ENCODE peak calls at places on chromosomes 1 and 21, in ten cellular contexts. I is HCT116; S is heart right ventricle; P is upper lobe of left lung; G is RWPE2; Z is CD8-positive, alpha-beta T cell; D is K562; T is naive thymus-derived CD4-positive, alpha-beta T cell; E is foreskin keratinocyte; Q is heart left ventricle. J is an unnamed sample.

GRCh38 chr1:188594542-188595235 is 1765.9 kb downstream of the PLA2G4A start:
- ATAC-seq in I (no peak), S (no peak), P (no peak), G (no peak), Z (no peak), D (no peak), T (no peak), E (no peak), Q (no peak), J (no peak)

GRCh38 chr1:229693124-229693523 is 67.1 kb downstream of the URB2 start:
- ATAC-seq in I (no peak), S (no peak), P (no peak), G (no peak), Z (no peak), D (no peak), T (no peak), E (no peak), Q (no peak), J (no peak)

GRCh38 chr1:219220945-219221344 is 47.3 kb downstream of the LYPLAL1 start:
- ATAC-seq in I (no peak), S (peak), P (no peak), G (no peak), Z (no peak), D (peak), T (no peak), E (no peak), Q (peak), J (no peak)

GRCh38 chr1:154403300-154403943 is 1.7 kb upstream of the IL6R start:
- ATAC-seq in I (no peak), S (no peak), P (no peak), G (no peak), Z (peak), D (no peak), T (peak), E (no peak), Q (no peak), J (no peak)

GRCh38 chr1:5981009-5981380 is 11.2 kb downstream of the NPHP4 start:
- ATAC-seq in I (no peak), S (no peak), P (no peak), G (no peak), Z (no peak), D (no peak), T (no peak), E (no peak), Q (no peak), J (no peak)

GRCh38 chr1:155192346-155193274 is 15.1 kb downstream of the THBS3 start:
- ATAC-seq in I (peak), S (peak), P (peak), G (no peak), Z (peak), D (peak), T (no peak), E (no peak), Q (no peak), J (peak)

GRCh38 chr21:39006653-39007417 is 176.4 kb downstream of the PSMG1 start:
- ATAC-seq in I (no peak), S (peak), P (peak), G (no peak), Z (no peak), D (no peak), T (no peak), E (no peak), Q (peak), J (peak)

GRCh38 chr1:223095870-223096269 is 47.2 kb downstream of the TLR5 start:
- ATAC-seq in I (no peak), S (no peak), P (no peak), G (no peak), Z (no peak), D (no peak), T (no peak), E (no peak), Q (no peak), J (no peak)

GRCh38 chr1:97506368-97506767 is 414.5 kb downstream of the DPYD start:
- ATAC-seq in I (no peak), S (no peak), P (no peak), G (no peak), Z (no peak), D (no peak), T (no peak), E (no peak), Q (no peak), J (no peak)

GRCh38 chr1:162165528-162165927 is 96.0 kb downstream of the NOS1AP start:
- ATAC-seq in I (no peak), S (no peak), P (no peak), G (no peak), Z (no peak), D (no peak), T (no peak), E (no peak), Q (no peak), J (no peak)

GRCh38 chr21:28216976-28217523 is 775.6 kb downstream of the LTN1 start:
- ATAC-seq in I (no peak), S (no peak), P (no peak), G (peak), Z (no peak), D (no peak), T (no peak), E (no peak), Q (no peak), J (no peak)

GRCh38 chr1:95407146-95407863 is 173.3 kb downstream of the RWDD3 start:
- ATAC-seq in I (no peak), S (no peak), P (no peak), G (no peak), Z (no peak), D (no peak), T (no peak), E (no peak), Q (no peak), J (no peak)

GRCh38 chr1:61124691-61125090 is 42.3 kb downstream of the NFIA start:
- ATAC-seq in I (no peak), S (peak), P (no peak), G (no peak), Z (no peak), D (peak), T (no peak), E (no peak), Q (peak), J (peak)

GRCh38 chr1:42758641-42759040 is 8.2 kb downstream of the P3H1 start:
- ATAC-seq in I (no peak), S (no peak), P (no peak), G (no peak), Z (no peak), D (no peak), T (no peak), E (no peak), Q (no peak), J (no peak)

GRCh38 chr1:225820522-225821120 is 10.7 kb downstream of the EPHX1 start:
- ATAC-seq in I (no peak), S (no peak), P (no peak), G (no peak), Z (no peak), D (no peak), T (no peak), E (no peak), Q (no peak), J (no peak)

GRCh38 chr1:16068356-16069270 is 4.8 kb downstream of the FAM131C start:
- ATAC-seq in I (no peak), S (peak), P (peak), G (peak), Z (no peak), D (no peak), T (no peak), E (no peak), Q (peak), J (no peak)

GRCh38 chr1:157948547-157949152 is 44.8 kb upstream of the KIRREL1 start:
- ATAC-seq in I (peak), S (peak), P (no peak), G (peak), Z (no peak), D (peak), T (no peak), E (peak), Q (no peak), J (no peak)

GRCh38 chr1:247627951-247628350 is 22.6 kb downstream of the OR2G3 start:
- ATAC-seq in I (no peak), S (no peak), P (no peak), G (no peak), Z (no peak), D (no peak), T (no peak), E (no peak), Q (no peak), J (no peak)

GRCh38 chr1:228275435-228276342 is 67.8 kb downstream of the OBSCN start:
- ATAC-seq in I (peak), S (peak), P (peak), G (peak), Z (peak), D (peak), T (peak), E (peak), Q (peak), J (peak)

GRCh38 chr1:29986986-29987385 is 736.4 kb downstream of the MATN1 start:
- ATAC-seq in I (no peak), S (no peak), P (no peak), G (no peak), Z (no peak), D (no peak), T (no peak), E (no peak), Q (no peak), J (peak)

GRCh38 chr1:92965003-92965402 is 3.7 kb upstream of the DIPK1A start:
- ATAC-seq in I (no peak), S (no peak), P (no peak), G (no peak), Z (peak), D (no peak), T (peak), E (no peak), Q (no peak), J (no peak)

GRCh38 chr1:116820362-116820761 is 66.1 kb downstream of the CD2 start:
- ATAC-seq in I (no peak), S (peak), P (no peak), G (no peak), Z (no peak), D (no peak), T (no peak), E (peak), Q (no peak), J (no peak)

GRCh38 chr1:203547147-203547546 is 53.2 kb downstream of the OPTC start:
- ATAC-seq in I (no peak), S (no peak), P (no peak), G (no peak), Z (no peak), D (no peak), T (no peak), E (no peak), Q (no peak), J (no peak)

GRCh38 chr1:179298952-179299351 is 5.4 kb downstream of the SOAT1 start:
- ATAC-seq in I (no peak), S (no peak), P (no peak), G (no peak), Z (peak), D (no peak), T (peak), E (no peak), Q (no peak), J (no peak)

GRCh38 chr21:26489781-26490180 is 83.3 kb downstream of the CYYR1 start:
- ATAC-seq in I (no peak), S (no peak), P (no peak), G (no peak), Z (no peak), D (no peak), T (no peak), E (no peak), Q (no peak), J (no peak)

GRCh38 chr1:14486401-14487110 is 111.9 kb upstream of the KAZN start:
- ATAC-seq in I (no peak), S (peak), P (no peak), G (peak), Z (no peak), D (no peak), T (no peak), E (peak), Q (peak), J (peak)

GRCh38 chr1:165383067-165383466 is 26.6 kb upstream of the LMX1A start:
- ATAC-seq in I (peak), S (peak), P (no peak), G (peak), Z (no peak), D (peak), T (no peak), E (peak), Q (peak), J (peak)

GRCh38 chr1:12348113-12348512 is 118.3 kb downstream of the VPS13D start:
- ATAC-seq in I (no peak), S (no peak), P (no peak), G (no peak), Z (no peak), D (no peak), T (no peak), E (no peak), Q (no peak), J (no peak)

DNA sequence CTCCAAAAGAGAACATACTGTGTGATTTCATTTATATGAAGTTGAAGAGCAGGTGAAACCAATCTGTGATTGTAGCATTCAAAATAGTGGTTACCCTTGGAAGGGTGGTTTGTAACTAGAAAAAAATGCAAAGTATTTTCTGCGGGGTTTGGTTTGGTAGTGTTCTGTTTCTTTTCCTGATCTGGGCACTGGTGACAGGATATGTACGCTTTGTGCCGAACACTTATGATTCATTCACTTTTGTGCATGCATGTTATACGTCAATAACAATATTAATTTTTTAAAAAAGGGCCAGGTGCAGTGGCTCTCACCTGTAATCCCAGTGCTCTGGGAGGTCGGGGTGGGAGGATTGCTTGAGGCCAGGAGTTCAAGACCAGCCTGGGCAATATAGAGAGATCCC is 63.8 kb downstream of the CD34 start:
- ATAC-seq in I (no peak), S (no peak), P (no peak), G (peak), Z (peak), D (no peak), T (no peak), E (peak), Q (no peak), J (no peak)
- H3K27ac ChIP-seq in I (no peak), S (no peak), P (no peak), G (peak), Z (no peak), D (no peak), T (no peak), E (peak), Q (no peak), J (no peak)

GRCh38 chr1:19064906-19065450 is 108.5 kb upstream of the IFFO2 start:
- ATAC-seq in I (no peak), S (no peak), P (no peak), G (no peak), Z (no peak), D (no peak), T (no peak), E (no peak), Q (no peak), J (no peak)
- H3K27ac ChIP-seq in I (no peak), S (no peak), P (peak), G (no peak), Z (no peak), D (no peak), T (no peak), E (no peak), Q (no peak), J (no peak)

GRCh38 chr21:45983981-45984551 is 2.5 kb downstream of the COL6A1 start:
- ATAC-seq in I (no peak), S (peak), P (no peak), G (no peak), Z (no peak), D (peak), T (no peak), E (no peak), Q (no peak), J (peak)
- H3K27ac ChIP-seq in I (no peak), S (peak), P (peak), G (no peak), Z (no peak), D (no peak), T (no peak), E (no peak), Q (peak), J (peak)

DNA sequence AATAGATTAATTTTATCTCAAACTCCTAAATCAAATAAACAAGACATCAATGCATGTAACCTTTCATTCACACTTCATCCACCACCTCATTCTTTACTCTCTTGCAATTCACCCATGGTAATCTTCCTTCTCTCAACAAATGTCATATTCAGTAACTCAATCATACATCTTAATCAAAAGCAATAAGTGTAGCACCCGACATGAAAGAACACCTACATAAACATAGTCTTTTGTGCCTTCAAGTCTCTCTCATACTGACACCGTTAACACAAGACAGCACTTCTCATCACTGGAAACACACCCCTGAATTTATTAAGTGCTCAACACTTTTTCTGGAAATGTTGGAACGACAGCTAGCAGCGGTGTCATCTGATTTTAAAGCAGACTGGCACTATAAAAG is 225.9 kb downstream of the TTLL7 start:
- ATAC-seq in I (no peak), S (no peak), P (no peak), G (no peak), Z (no peak), D (no peak), T (no peak), E (no peak), Q (no peak), J (no peak)
- H3K27ac ChIP-seq in I (no peak), S (no peak), P (no peak), G (no peak), Z (no peak), D (no peak), T (no peak), E (no peak), Q (no peak), J (no peak)

GRCh38 chr1:167904641-167905040 is 9.3 kb downstream of the ADCY10 start:
- ATAC-seq in I (no peak), S (peak), P (no peak), G (peak), Z (no peak), D (peak), T (no peak), E (peak), Q (no peak), J (no peak)

GRCh38 chr1:167898578-167899222 is 15.2 kb downstream of the ADCY10 start:
- ATAC-seq in I (no peak), S (no peak), P (no peak), G (no peak), Z (no peak), D (peak), T (no peak), E (no peak), Q (no peak), J (no peak)

GRCh38 chr1:167893798-167894197 is 20.1 kb downstream of the ADCY10 start:
- ATAC-seq in I (no peak), S (no peak), P (no peak), G (no peak), Z (no peak), D (peak), T (no peak), E (no peak), Q (no peak), J (no peak)

GRCh38 chr1:167900907-167901306 is 13.0 kb downstream of the ADCY10 start:
- ATAC-seq in I (no peak), S (no peak), P (no peak), G (no peak), Z (no peak), D (no peak), T (no peak), E (no peak), Q (no peak), J (no peak)

DNA sequence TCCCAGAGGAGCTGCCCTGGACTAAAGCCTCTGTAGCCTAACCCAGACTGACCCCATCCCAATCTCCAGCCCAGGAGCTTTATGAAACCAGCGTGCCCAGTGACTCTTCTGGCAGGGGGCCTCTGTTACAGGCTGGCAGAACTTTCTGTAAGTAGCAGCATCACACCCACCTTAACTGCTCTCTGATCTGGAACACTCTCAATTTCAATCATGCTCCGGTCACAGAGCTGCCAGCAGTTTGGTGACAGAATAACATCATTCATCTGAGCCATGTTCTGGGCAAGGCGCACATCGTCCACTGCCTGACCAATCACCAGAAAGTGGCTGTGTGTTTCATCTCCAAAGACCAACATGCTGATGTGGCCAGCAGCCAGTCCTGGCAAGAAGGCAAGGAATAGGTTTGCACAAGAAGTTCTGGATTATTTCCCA is 14.7 kb downstream of the ADCY10 start:
- ATAC-seq in I (no peak), S (peak), P (no peak), G (no peak), Z (no peak), D (peak), T (no peak), E (no peak), Q (peak), J (peak)
- H3K27ac ChIP-seq in I (no peak), S (peak), P (no peak), G (no peak), Z (no peak), D (no peak), T (no peak), E (no peak), Q (no peak), J (no peak)

GRCh38 chr1:9655127-9655723 is 3.7 kb downstream of the PIK3CD start:
- ATAC-seq in I (no peak), S (no peak), P (no peak), G (no peak), Z (peak), D (no peak), T (peak), E (no peak), Q (no peak), J (no peak)
- H3K27ac ChIP-seq in I (no peak), S (no peak), P (no peak), G (no peak), Z (peak), D (no peak), T (peak), E (no peak), Q (no peak), J (no peak)

DNA sequence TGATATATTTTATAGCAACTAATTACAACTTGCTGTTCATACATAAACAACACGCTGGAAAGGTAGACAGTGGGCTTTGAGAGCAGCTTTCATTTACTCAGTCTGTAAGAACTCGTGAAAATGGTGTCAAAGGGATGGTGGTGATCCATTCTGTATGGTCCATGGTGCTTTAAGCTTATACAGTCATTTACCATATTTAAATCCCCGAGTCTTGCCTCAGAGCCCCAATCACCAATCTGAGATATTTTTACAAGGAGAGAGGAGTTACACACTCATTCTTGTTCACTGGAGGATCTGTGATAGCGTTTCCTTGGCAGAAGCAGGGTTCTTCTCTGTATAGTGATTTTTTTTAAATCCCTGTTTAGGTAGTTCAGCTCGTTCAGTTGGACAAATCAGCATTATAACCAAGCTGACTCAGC is 694.6 kb downstream of the USP25 start:
- ATAC-seq in I (no peak), S (peak), P (no peak), G (no peak), Z (no peak), D (no peak), T (no peak), E (peak), Q (peak), J (peak)
- H3K27ac ChIP-seq in I (no peak), S (peak), P (peak), G (no peak), Z (no peak), D (no peak), T (no peak), E (no peak), Q (peak), J (peak)

DNA sequence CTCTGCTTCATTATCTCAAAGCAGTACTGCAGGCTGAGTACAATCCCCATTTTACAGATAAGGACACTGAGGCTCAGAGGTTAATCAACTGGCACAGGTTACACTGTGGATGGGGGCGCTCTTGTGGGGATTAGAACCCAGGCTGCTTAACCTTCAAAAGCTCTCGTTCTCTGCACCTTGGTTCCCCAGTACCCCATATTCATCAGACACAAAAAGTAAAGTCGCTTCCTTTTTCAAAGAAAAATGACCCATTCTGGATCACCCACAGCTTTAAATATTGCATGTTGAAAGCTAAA is 20.5 kb downstream of the SSBP3 start:
- ATAC-seq in I (no peak), S (no peak), P (no peak), G (no peak), Z (no peak), D (no peak), T (no peak), E (no peak), Q (no peak), J (no peak)
- H3K27ac ChIP-seq in I (no peak), S (no peak), P (peak), G (no peak), Z (no peak), D (peak), T (no peak), E (no peak), Q (no peak), J (peak)